ENCODE peak calls at places on chromosomes 11 and 22, in seven cellular contexts. One of them, this sample, is unnamed.
A peak's percentile ranks its signal among the peaks of the same experiment; 100 is the strongest.

GRCh38 chr11:37509471-37509870 is 911.4 kb upstream of the RAG2 start:
- DNase-seq in mammary epithelial cell: peak; percentile 26
- DNase-seq in cardiac muscle cell: no peak
- DNase-seq in tibial nerve: no peak
- DNase-seq in OCI-LY7: no peak
- DNase-seq in PC-3: peak; percentile 60
- DNase-seq in A549: no peak
- DNase-seq in this sample: no peak

GRCh38 chr11:69348414-69349235 is 54.7 kb downstream of the MYEOV start:
- DNase-seq in mammary epithelial cell: no peak
- DNase-seq in cardiac muscle cell: no peak
- DNase-seq in tibial nerve: no peak
- DNase-seq in OCI-LY7: no peak
- DNase-seq in PC-3: no peak
- DNase-seq in A549: no peak
- DNase-seq in this sample: no peak

GRCh38 chr11:122743949-122744876 is 88.7 kb downstream of the UBASH3B start:
- DNase-seq in mammary epithelial cell: no peak
- DNase-seq in cardiac muscle cell: no peak
- DNase-seq in tibial nerve: peak; percentile 18
- DNase-seq in OCI-LY7: peak; percentile 92
- DNase-seq in PC-3: no peak
- DNase-seq in A549: no peak
- DNase-seq in this sample: no peak

GRCh38 chr11:70212227-70212811 is 9.2 kb downstream of the FADD start:
- DNase-seq in mammary epithelial cell: no peak
- DNase-seq in cardiac muscle cell: no peak
- DNase-seq in tibial nerve: no peak
- DNase-seq in OCI-LY7: no peak
- DNase-seq in PC-3: peak; percentile 50
- DNase-seq in A549: no peak
- DNase-seq in this sample: no peak

GRCh38 chr11:57274904-57275498 is 38.0 kb upstream of the APLNR start:
- DNase-seq in mammary epithelial cell: no peak
- DNase-seq in cardiac muscle cell: no peak
- DNase-seq in tibial nerve: no peak
- DNase-seq in OCI-LY7: no peak
- DNase-seq in PC-3: no peak
- DNase-seq in A549: no peak
- DNase-seq in this sample: peak; percentile 44

GRCh38 chr11:27754035-27755017 is 54.1 kb upstream of the BDNF start:
- DNase-seq in mammary epithelial cell: no peak
- DNase-seq in cardiac muscle cell: no peak
- DNase-seq in tibial nerve: no peak
- DNase-seq in OCI-LY7: no peak
- DNase-seq in PC-3: peak; percentile 51
- DNase-seq in A549: no peak
- DNase-seq in this sample: peak; percentile 82

GRCh38 chr11:86034710-86035109 is 34.2 kb downstream of the PICALM start:
- DNase-seq in mammary epithelial cell: no peak
- DNase-seq in cardiac muscle cell: no peak
- DNase-seq in tibial nerve: no peak
- DNase-seq in OCI-LY7: no peak
- DNase-seq in PC-3: no peak
- DNase-seq in A549: no peak
- DNase-seq in this sample: no peak

GRCh38 chr22:24875862-24876506 is 70.0 kb downstream of the SGSM1 start:
- DNase-seq in mammary epithelial cell: no peak
- DNase-seq in cardiac muscle cell: peak; percentile 90
- DNase-seq in tibial nerve: no peak
- DNase-seq in OCI-LY7: peak; percentile 23
- DNase-seq in PC-3: peak; percentile 25
- DNase-seq in A549: no peak
- DNase-seq in this sample: no peak

GRCh38 chr11:47161134-47161854 is 15.4 kb downstream of the ARFGAP2 start:
- DNase-seq in mammary epithelial cell: peak; percentile 28
- DNase-seq in cardiac muscle cell: peak; percentile 64
- DNase-seq in tibial nerve: peak; percentile 43
- DNase-seq in OCI-LY7: peak; percentile 89
- DNase-seq in PC-3: peak; percentile 71
- DNase-seq in A549: peak; percentile 92
- DNase-seq in this sample: peak; percentile 54
- TF ChIP-seq CTCF in mammary epithelial cell: peak; percentile 61
- TF ChIP-seq CTCF in cardiac muscle cell: peak; percentile 83
- TF ChIP-seq CTCF in tibial nerve: peak; percentile 63
- TF ChIP-seq CTCF in OCI-LY7: peak; percentile 81
- TF ChIP-seq CTCF in PC-3: peak; percentile 75
- TF ChIP-seq CTCF in A549: peak; percentile 76
- TF ChIP-seq CTCF in this sample: peak; percentile 92

DNA sequence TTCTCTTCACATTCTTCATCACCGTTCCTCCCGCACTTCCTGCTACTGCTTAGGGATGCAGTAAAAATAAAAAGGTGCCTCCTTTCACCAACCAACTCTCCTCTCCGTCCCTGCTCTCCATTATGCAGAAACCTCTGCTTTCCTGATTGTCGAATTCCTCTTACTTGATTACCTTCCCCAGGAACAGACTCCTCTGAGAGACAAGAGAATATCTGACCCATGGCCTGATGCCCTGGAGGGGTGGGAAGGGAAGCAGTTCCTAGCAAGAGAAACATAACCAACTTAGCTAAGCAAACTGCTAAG is 80.9 kb downstream of the TRIM29 start:
- DNase-seq in mammary epithelial cell: no peak
- DNase-seq in cardiac muscle cell: no peak
- DNase-seq in tibial nerve: no peak
- DNase-seq in OCI-LY7: no peak
- DNase-seq in PC-3: no peak
- DNase-seq in A549: no peak
- DNase-seq in this sample: no peak
- H3K27ac ChIP-seq in mammary epithelial cell: no peak overlapping the region
- H3K27ac ChIP-seq in cardiac muscle cell: no peak overlapping the region
- H3K27ac ChIP-seq in tibial nerve: no peak overlapping the region
- H3K27ac ChIP-seq in OCI-LY7: no peak overlapping the region
- H3K27ac ChIP-seq in PC-3: no peak overlapping the region
- H3K27ac ChIP-seq in A549: no peak overlapping the region
- H3K27ac ChIP-seq in this sample: no peak overlapping the region

DNA sequence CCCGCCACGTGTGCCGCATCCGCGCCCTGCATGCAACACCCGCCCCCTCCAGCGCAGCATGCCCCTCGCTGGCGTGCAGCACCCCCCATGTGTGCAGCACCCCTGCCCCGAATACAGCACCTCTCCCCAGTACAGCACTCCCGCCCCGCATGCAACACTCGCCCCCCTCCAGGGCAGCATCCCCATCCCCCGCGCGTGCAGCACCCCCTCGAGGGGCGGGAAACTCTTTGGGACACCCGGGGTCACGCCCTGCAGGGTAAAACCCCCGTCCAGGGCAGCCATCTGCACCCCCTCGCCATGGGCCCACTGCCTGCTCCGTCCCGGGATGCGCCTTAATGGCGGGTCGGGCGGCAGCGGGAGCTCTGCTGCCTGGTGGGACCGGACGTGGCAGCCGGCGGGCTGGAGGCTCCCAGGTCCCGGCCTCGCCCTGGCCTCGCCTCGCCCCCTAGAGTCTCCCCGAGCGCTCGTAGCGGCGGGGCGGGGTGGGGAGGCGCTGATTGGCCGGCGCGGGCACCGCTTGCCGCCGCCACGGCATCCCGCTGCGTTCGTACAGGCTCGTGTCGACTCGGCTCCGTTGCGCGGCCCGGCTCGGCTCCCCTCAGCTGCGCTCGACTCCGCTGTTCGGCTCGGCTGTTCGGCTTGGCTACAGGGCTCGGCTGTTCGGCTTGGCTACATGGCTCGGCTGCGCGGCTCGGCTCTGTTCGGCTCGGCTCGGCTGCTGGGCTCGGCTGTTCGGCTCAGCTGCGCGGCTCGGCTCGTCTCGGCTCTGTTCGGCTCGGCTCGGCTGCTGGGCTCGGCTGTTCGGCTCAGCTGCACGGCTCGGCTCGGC is 417 bp upstream of the BRSK2 start:
- DNase-seq in mammary epithelial cell: peak; percentile 92
- DNase-seq in cardiac muscle cell: peak; percentile 99
- DNase-seq in tibial nerve: peak; percentile 96
- DNase-seq in OCI-LY7: peak; percentile 31
- DNase-seq in PC-3: peak; percentile 92
- DNase-seq in A549: peak; percentile 88
- DNase-seq in this sample: peak; percentile 94
- TF ChIP-seq CTCF in mammary epithelial cell: no peak
- TF ChIP-seq CTCF in cardiac muscle cell: peak; percentile 6
- TF ChIP-seq CTCF in tibial nerve: no peak
- TF ChIP-seq CTCF in OCI-LY7: no peak
- TF ChIP-seq CTCF in PC-3: no peak
- TF ChIP-seq CTCF in A549: peak; percentile 31
- TF ChIP-seq CTCF in this sample: no peak

GRCh38 chr11:45942381-45942780 is 19.9 kb downstream of the LARGE2 start:
- DNase-seq in mammary epithelial cell: no peak
- DNase-seq in cardiac muscle cell: no peak
- DNase-seq in tibial nerve: no peak
- DNase-seq in OCI-LY7: no peak
- DNase-seq in PC-3: no peak
- DNase-seq in A549: no peak
- DNase-seq in this sample: no peak
- H3K27ac ChIP-seq in mammary epithelial cell: no peak overlapping the region
- H3K27ac ChIP-seq in cardiac muscle cell: no peak overlapping the region
- H3K27ac ChIP-seq in tibial nerve: no peak overlapping the region
- H3K27ac ChIP-seq in OCI-LY7: no peak overlapping the region
- H3K27ac ChIP-seq in PC-3: no peak overlapping the region
- H3K27ac ChIP-seq in A549: no peak overlapping the region
- H3K27ac ChIP-seq in this sample: no peak overlapping the region

DNA sequence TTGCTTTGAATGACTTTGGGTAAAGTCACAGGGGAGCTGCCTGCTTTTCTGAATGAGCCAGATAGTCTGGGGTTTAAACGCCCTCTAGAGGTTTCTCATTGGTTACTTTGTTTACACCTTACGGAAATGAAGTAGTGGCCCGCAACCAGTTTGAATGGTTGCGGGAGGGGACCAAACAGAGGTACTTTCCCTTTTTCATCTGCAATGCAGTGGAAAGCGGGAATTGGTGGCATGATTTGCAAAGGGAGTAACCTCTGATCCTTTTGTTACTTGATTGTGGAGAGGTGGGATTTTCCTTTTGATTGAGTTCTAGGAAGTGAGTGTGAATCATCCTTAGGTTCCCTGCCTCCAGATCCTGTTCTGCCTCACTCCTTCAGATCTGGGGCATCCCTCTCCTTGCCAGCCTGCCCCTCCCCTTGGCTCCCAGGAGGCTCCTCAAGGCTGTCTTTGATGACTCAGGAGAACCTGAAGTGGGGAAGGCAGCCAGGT is 15.9 kb upstream of the GLYATL1 start:
- DNase-seq in mammary epithelial cell: peak; percentile 86
- DNase-seq in cardiac muscle cell: peak; percentile 52
- DNase-seq in tibial nerve: no peak
- DNase-seq in OCI-LY7: peak; percentile 67
- DNase-seq in PC-3: peak; percentile 84
- DNase-seq in A549: no peak
- DNase-seq in this sample: peak; percentile 18
- TF ChIP-seq CTCF in mammary epithelial cell: peak; percentile 21
- TF ChIP-seq CTCF in cardiac muscle cell: peak; percentile 42
- TF ChIP-seq CTCF in tibial nerve: peak; percentile 18
- TF ChIP-seq CTCF in OCI-LY7: peak; percentile 77
- TF ChIP-seq CTCF in PC-3: peak; percentile 63
- TF ChIP-seq CTCF in A549: peak; percentile 43
- TF ChIP-seq CTCF in this sample: peak; percentile 61

GRCh38 chr11:74646215-74646614 is 53.8 kb downstream of the POLD3 start:
- DNase-seq in mammary epithelial cell: no peak
- DNase-seq in cardiac muscle cell: no peak
- DNase-seq in tibial nerve: no peak
- DNase-seq in OCI-LY7: no peak
- DNase-seq in PC-3: no peak
- DNase-seq in A549: no peak
- DNase-seq in this sample: no peak

GRCh38 chr11:74646964-74647363 is 54.6 kb downstream of the POLD3 start:
- DNase-seq in mammary epithelial cell: no peak
- DNase-seq in cardiac muscle cell: no peak
- DNase-seq in tibial nerve: no peak
- DNase-seq in OCI-LY7: no peak
- DNase-seq in PC-3: no peak
- DNase-seq in A549: no peak
- DNase-seq in this sample: no peak

GRCh38 chr11:74648894-74649293 is 56.5 kb downstream of the POLD3 start:
- DNase-seq in mammary epithelial cell: no peak
- DNase-seq in cardiac muscle cell: no peak
- DNase-seq in tibial nerve: no peak
- DNase-seq in OCI-LY7: no peak
- DNase-seq in PC-3: no peak
- DNase-seq in A549: no peak
- DNase-seq in this sample: no peak

GRCh38 chr11:74647404-74647803 is 55.0 kb downstream of the POLD3 start:
- DNase-seq in mammary epithelial cell: no peak
- DNase-seq in cardiac muscle cell: no peak
- DNase-seq in tibial nerve: no peak
- DNase-seq in OCI-LY7: no peak
- DNase-seq in PC-3: no peak
- DNase-seq in A549: no peak
- DNase-seq in this sample: no peak

GRCh38 chr11:74647831-74648230 is 55.4 kb downstream of the POLD3 start:
- DNase-seq in mammary epithelial cell: no peak
- DNase-seq in cardiac muscle cell: no peak
- DNase-seq in tibial nerve: no peak
- DNase-seq in OCI-LY7: no peak
- DNase-seq in PC-3: no peak
- DNase-seq in A549: no peak
- DNase-seq in this sample: no peak
- H3K27ac ChIP-seq in mammary epithelial cell: no peak overlapping the region
- H3K27ac ChIP-seq in cardiac muscle cell: no peak overlapping the region
- H3K27ac ChIP-seq in tibial nerve: no peak overlapping the region
- H3K27ac ChIP-seq in OCI-LY7: no peak overlapping the region
- H3K27ac ChIP-seq in PC-3: no peak overlapping the region
- H3K27ac ChIP-seq in A549: no peak overlapping the region
- H3K27ac ChIP-seq in this sample: no peak overlapping the region